ENCODE peak calls at places on chromosomes 2 and 18, in six cellular contexts. Z is GM12892, K is caudate nucleus, U is NCI-H774, G is DMS 273 treated with DMSO at 0.1 percent for 48 hours, Q is A172. T is an unnamed sample.

GRCh38 chr18:3782901-3783300 is 332.9 kb downstream of the TGIF1 start:
- DNase-seq in Z (no peak), K (no peak), U (no peak), G (no peak), Q (peak; percentile 33), T (no peak)

GRCh38 chr2:176560296-176560695 is 291.1 kb downstream of the MTX2 start:
- DNase-seq in Z (no peak), K (no peak), U (no peak), G (no peak), Q (no peak), T (no peak)

GRCh38 chr2:236397681-236398080 is 133.5 kb upstream of the ASB18 start:
- DNase-seq in Z (no peak), K (no peak), U (no peak), G (no peak), Q (no peak), T (no peak)

GRCh38 chr18:56574827-56575226 is 63.6 kb downstream of the TXNL1 start:
- DNase-seq in Z (no peak), K (no peak), U (no peak), G (no peak), Q (no peak), T (no peak)

GRCh38 chr2:17757321-17757720 is 3.4 kb downstream of the GEN1 start:
- DNase-seq in Z (no peak), K (no peak), U (no peak), G (peak; percentile 40), Q (peak; percentile 21), T (no peak)

GRCh38 chr2:128405467-128405900 is 86.8 kb upstream of the HS6ST1 start:
- DNase-seq in Z (no peak), K (no peak), U (no peak), G (no peak), Q (no peak), T (no peak)

GRCh38 chr2:71071681-71072398 is 3.4 kb downstream of the NAGK start:
- DNase-seq in Z (peak; percentile 55), K (no peak), U (no peak), G (no peak), Q (no peak), T (no peak)

GRCh38 chr2:60531638-60532216 is 21.7 kb downstream of the BCL11A start:
- DNase-seq in Z (no peak), K (no peak), U (no peak), G (no peak), Q (no peak), T (no peak)

GRCh38 chr18:69444221-69444620 is 43.5 kb downstream of the DOK6 start:
- DNase-seq in Z (no peak), K (no peak), U (no peak), G (peak; percentile 4), Q (no peak), T (no peak)

GRCh38 chr2:47119001-47119400 is 36.1 kb downstream of the STPG4 start:
- DNase-seq in Z (no peak), K (no peak), U (no peak), G (no peak), Q (peak; percentile 70), T (no peak)

GRCh38 chr2:131077966-131078365 is 15.3 kb downstream of the FAM168B start:
- DNase-seq in Z (no peak), K (no peak), U (no peak), G (no peak), Q (no peak), T (no peak)

GRCh38 chr2:120338015-120338414 is 7.9 kb upstream of the INHBB start:
- DNase-seq in Z (no peak), K (no peak), U (peak; percentile 8), G (no peak), Q (no peak), T (no peak)

GRCh38 chr18:36211612-36212065 is 24.3 kb downstream of the MOCOS start:
- DNase-seq in Z (no peak), K (no peak), U (no peak), G (no peak), Q (peak; percentile 75), T (no peak)

GRCh38 chr2:240946046-240946445 is 39.9 kb downstream of the CROCC2 start:
- DNase-seq in Z (no peak), K (no peak), U (no peak), G (no peak), Q (no peak), T (no peak)

GRCh38 chr2:125405816-125406215 is 1250.1 kb upstream of the GYPC start:
- DNase-seq in Z (no peak), K (no peak), U (no peak), G (no peak), Q (peak; percentile 89), T (no peak)

GRCh38 chr2:7601990-7602389 is 684.8 kb downstream of the RNF144A start:
- DNase-seq in Z (no peak), K (no peak), U (no peak), G (peak; percentile 33), Q (no peak), T (peak; percentile 63)

GRCh38 chr2:173607601-173608311 is 253.1 kb downstream of the CDCA7 start:
- DNase-seq in Z (no peak), K (no peak), U (peak; percentile 53), G (no peak), Q (no peak), T (no peak)

GRCh38 chr2:12363569-12363968 is 353.2 kb upstream of the TRIB2 start:
- DNase-seq in Z (no peak), K (no peak), U (no peak), G (no peak), Q (no peak), T (no peak)

GRCh38 chr18:48163184-48164095 is 233.0 kb upstream of the SMAD2 start:
- DNase-seq in Z (no peak), K (no peak), U (no peak), G (peak; percentile 37), Q (no peak), T (no peak)

GRCh38 chr2:120613742-120614481 is 121.8 kb upstream of the GLI2 start:
- DNase-seq in Z (no peak), K (no peak), U (no peak), G (no peak), Q (no peak), T (no peak)

GRCh38 chr18:78986018-78986481 is 6.4 kb downstream of the SALL3 start:
- DNase-seq in Z (no peak), K (no peak), U (no peak), G (no peak), Q (no peak), T (no peak)

GRCh38 chr2:10022464-10022863 is 20.9 kb upstream of the KLF11 start:
- DNase-seq in Z (no peak), K (no peak), U (no peak), G (no peak), Q (no peak), T (no peak)

GRCh38 chr2:43465234-43465633 is 130.6 kb downstream of the THADA start:
- DNase-seq in Z (no peak), K (no peak), U (no peak), G (no peak), Q (no peak), T (no peak)

GRCh38 chr2:31383471-31384153 is 30.9 kb downstream of the XDH start:
- DNase-seq in Z (no peak), K (no peak), U (no peak), G (no peak), Q (peak; percentile 38), T (no peak)

GRCh38 chr2:241558532-241559488 is at the start of gene BOK:
- DNase-seq in Z (peak; percentile 30), K (peak; percentile 45), U (peak; percentile 41), G (no peak), Q (no peak), T (no peak)

GRCh38 chr18:21803495-21803894 is 62.9 kb downstream of the MIB1 start:
- DNase-seq in Z (no peak), K (no peak), U (no peak), G (no peak), Q (no peak), T (no peak)